ENCODE peak calls at places on chromosomes 5 and 9, in five cellular contexts. X is HCT116, Y is HepG2, P is GM12878, I is K562. V is an unnamed sample.
A peak's percentile ranks its signal among the peaks of the same experiment; 100 is the strongest.

GRCh38 chr9:36137392-36138004 is 965 bp downstream of the GLIPR2 start:
- DNase-seq in Y (no peak), P (no peak), I (no peak), X (no peak), V (no peak)

GRCh38 chr5:4837489-4838058 is 302.6 kb upstream of the ADAMTS16 start:
- DNase-seq in Y (no peak), X (no peak), P (no peak), I (no peak), V (no peak)

GRCh38 chr9:35811364-35812024 is 568 bp downstream of the SPAG8 start:
- DNase-seq in X (no peak), Y (no peak), I (no peak), P (no peak), V (no peak)

GRCh38 chr9:91187965-91188344 is 173.8 kb downstream of the AUH start:
- DNase-seq in X (no peak), P (no peak), Y (no peak), I (no peak), V (no peak)

GRCh38 chr5:159836691-159837090 is 79.6 kb upstream of the ADRA1B start:
- DNase-seq in Y (no peak), P (no peak), X (no peak), I (no peak), V (no peak)

GRCh38 chr5:173163219-173163618 is 18.9 kb downstream of the BNIP1 start:
- DNase-seq in X (no peak), P (no peak), Y (no peak), I (no peak), V (no peak)

GRCh38 chr5:472656-473343 is 29.8 kb downstream of the EXOC3 start:
- DNase-seq in P (no peak), Y (peak; percentile 52), I (peak; percentile 91), X (peak; percentile 54), V (peak; percentile 39)

GRCh38 chr5:93590511-93590910 is 7.5 kb downstream of the NR2F1 start:
- DNase-seq in I (no peak), Y (no peak), X (no peak), P (no peak), V (no peak)

GRCh38 chr9:9352877-9353481 is 1259.8 kb downstream of the PTPRD start:
- DNase-seq in X (no peak), Y (no peak), P (no peak), I (peak; percentile 1), V (no peak)

GRCh38 chr5:133354323-133355161 is 257.8 kb downstream of the FSTL4 start:
- DNase-seq in I (no peak), P (no peak), Y (no peak), X (no peak), V (no peak)

GRCh38 chr9:134301387-134302129 is 24.7 kb upstream of the RXRA start:
- DNase-seq in X (no peak), P (peak; percentile 74), Y (no peak), I (no peak), V (no peak)

GRCh38 chr5:43006411-43007202 is 33.5 kb downstream of the ANXA2R start:
- DNase-seq in P (no peak), Y (no peak), X (no peak), I (no peak), V (no peak)

GRCh38 chr9:132670816-132671371 is 630 bp downstream of the GTF3C4 start:
- DNase-seq in P (no peak), X (no peak), I (peak; percentile 45), Y (no peak), V (no peak)

GRCh38 chr5:176817864-176818377 is 7.6 kb downstream of the UNC5A start:
- DNase-seq in X (no peak), I (peak; percentile 21), P (no peak), Y (no peak), V (peak; percentile 40)

GRCh38 chr5:135119497-135119896 is 85.5 kb upstream of the PITX1 start:
- DNase-seq in P (no peak), I (no peak), X (no peak), Y (no peak), V (no peak)

GRCh38 chr5:79069488-79070001 is at the start of the genes BHMT2 and DMGDH:
- DNase-seq in P (no peak), I (no peak), X (no peak), Y (peak; percentile 23), V (no peak)

GRCh38 chr9:23821400-23822181 is 4.4 kb downstream of the ELAVL2 start:
- DNase-seq in P (no peak), Y (no peak), X (no peak), I (no peak), V (no peak)

GRCh38 chr5:98768160-98769005 is 5.1 kb upstream of the RGMB start:
- DNase-seq in X (no peak), I (peak; percentile 29), P (no peak), Y (peak; percentile 46), V (no peak)

GRCh38 chr9:22976454-22976853 is 529.8 kb downstream of the DMRTA1 start:
- DNase-seq in P (no peak), Y (no peak), I (no peak), X (no peak), V (no peak)

GRCh38 chr5:5492087-5492933 is 69.8 kb downstream of the ICE1 start:
- DNase-seq in P (peak; percentile 25), Y (peak; percentile 54), X (peak; percentile 57), I (peak; percentile 81), V (peak; percentile 42)

GRCh38 chr9:73151653-73152382 is at the start of gene ANXA1:
- DNase-seq in X (peak; percentile 89), P (no peak), Y (no peak), I (peak; percentile 69), V (peak; percentile 25)

GRCh38 chr5:98927988-98928801 is 612 bp downstream of the CHD1 start:
- DNase-seq in Y (peak; percentile 28), P (no peak), I (peak; percentile 75), X (no peak), V (no peak)

GRCh38 chr5:80190960-80191359 is 64.9 kb downstream of the SERINC5 start:
- DNase-seq in Y (no peak), P (peak; percentile 25), X (no peak), I (no peak), V (no peak)

GRCh38 chr5:80193421-80193820 is 62.4 kb downstream of the SERINC5 start:
- DNase-seq in I (no peak), P (no peak), X (no peak), Y (no peak), V (no peak)

GRCh38 chr5:80191991-80192398 is 63.9 kb downstream of the SERINC5 start:
- DNase-seq in I (peak; percentile 79), P (no peak), X (no peak), Y (no peak), V (peak; percentile 82)

GRCh38 chr5:80191397-80191796 is 64.5 kb downstream of the SERINC5 start:
- DNase-seq in I (no peak), P (no peak), Y (no peak), X (no peak), V (no peak)

DNA sequence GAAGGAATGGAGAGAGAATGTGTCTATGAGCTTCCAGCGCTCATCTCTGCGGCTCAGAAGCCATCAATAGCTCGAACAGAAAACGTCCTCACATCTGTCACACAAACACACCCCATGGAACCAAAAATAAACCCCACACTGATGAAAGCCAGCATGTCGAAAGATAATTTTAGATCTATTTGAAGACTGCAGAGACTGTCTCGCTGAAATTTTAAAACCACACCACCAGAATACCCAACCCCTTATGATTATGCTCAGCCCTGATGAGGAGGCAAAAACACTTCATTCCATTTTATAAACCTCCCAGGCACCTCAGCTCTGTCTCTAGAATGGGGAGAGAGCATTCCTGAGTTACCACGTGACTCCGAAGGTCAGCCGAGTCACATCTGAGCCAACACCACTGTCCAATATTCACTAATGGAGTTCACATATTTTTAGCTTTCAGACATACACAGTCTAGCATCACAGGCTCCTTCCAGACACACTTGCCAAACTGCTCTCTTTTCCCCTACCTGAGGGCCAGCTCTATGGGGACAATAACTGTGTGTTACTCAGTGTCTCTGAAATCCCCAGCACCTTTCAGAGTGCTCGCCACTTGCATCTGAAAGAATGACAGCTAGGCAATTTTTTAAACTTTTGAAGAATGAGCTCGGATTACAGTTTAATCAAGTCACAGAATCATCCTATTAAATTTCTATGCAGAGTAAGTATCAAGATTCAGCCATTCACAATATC is 63.2 kb downstream of the SERINC5 start:
- DNase-seq in X (no peak), Y (peak; percentile 31), I (peak; percentile 39), P (no peak), V (no peak)
- H3K4me1 ChIP-seq in X (peaks cover 29% of the 10 kb centered on the region), Y (peaks cover 50% of the 10 kb centered on the region), I (peaks cover 5% of the 10 kb centered on the region), P (peaks cover 18% of the 10 kb centered on the region), V (peaks cover 8% of the 10 kb centered on the region)

DNA sequence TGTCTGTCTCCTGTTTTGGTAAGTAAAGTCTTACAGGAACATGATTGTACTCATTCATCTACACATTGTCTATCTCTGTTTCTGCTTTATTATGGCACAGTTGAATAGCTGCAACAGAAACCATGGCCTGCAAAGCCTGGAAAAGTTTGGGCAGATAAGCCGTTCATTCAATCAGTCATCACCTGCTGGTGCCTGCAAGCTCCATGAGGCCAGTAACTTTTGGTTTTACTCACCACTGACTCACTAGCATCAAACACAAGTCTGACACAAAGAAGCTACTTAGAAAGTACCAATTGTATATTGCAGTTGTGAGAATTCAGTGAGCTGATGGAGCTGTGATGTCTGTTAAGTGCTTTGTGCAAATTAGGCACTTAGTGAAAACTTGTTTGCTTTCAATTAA is 373.6 kb upstream of the SGCD start:
- DNase-seq in P (no peak), X (no peak), Y (no peak), I (no peak), V (no peak)
- H3K9ac ChIP-seq in P (no peak overlapping the region), X (no peak overlapping the region), Y (no peak overlapping the region), I (no peak overlapping the region), V (no peak overlapping the region)

DNA sequence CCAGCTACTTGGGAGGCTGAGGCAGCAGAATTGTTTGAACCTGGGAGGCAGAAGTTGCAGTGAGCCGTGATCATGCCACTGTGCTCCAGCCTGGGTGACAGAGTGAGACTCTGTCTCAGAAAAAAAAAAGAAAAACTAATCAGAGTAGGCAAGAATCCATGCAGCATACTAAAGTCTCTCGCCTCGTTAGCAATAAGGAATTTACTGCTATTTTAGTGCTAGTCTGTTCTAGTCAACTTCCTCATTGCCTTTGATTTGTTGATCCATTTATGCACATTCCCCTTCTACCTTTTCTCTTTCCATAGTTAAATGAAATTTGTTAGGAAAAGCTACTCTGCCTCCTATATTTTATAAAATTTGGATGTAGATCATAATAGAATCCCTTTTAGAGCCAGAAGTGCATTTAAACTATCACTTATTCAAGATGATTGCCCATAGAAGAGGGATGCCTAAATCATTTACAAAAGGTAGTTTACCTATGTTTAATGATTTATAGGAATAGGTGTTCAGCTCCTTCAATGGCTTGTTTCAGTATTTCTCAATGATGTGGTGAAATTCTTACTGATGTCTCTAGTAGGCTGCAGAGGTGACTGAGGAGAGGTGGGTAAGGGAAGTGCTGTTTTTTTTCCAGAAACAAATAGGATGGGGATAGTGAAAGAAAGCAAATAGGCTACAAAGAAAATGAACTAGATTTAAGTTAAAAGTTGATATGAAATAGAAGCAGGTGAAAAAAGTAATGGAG is 1.9 kb downstream of the LRRC19 start:
- DNase-seq in I (no peak), P (no peak), X (no peak), Y (no peak), V (no peak)
- TF ChIP-seq YY1 in I (no peak), P (no peak), X (no peak), Y (no peak), V (no peak)

GRCh38 chr9:34254141-34254913 is 74.7 kb downstream of the KIF24 start:
- DNase-seq in I (no peak), Y (no peak), P (no peak), X (peak; percentile 28), V (no peak)
- H3K4me1 ChIP-seq in I (peaks cover 4% of the 10 kb centered on the region), Y (no peaks in the 10 kb centered on the region), P (no peaks in the 10 kb centered on the region), X (no peaks in the 10 kb centered on the region), V (peaks cover 2% of the 10 kb centered on the region)

V was measured in NT2/D1.